ENCODE peak calls at places on chromosomes 7 and 10, in seven cellular contexts. F is A549, T is SK-N-SH, B is endothelial cell of umbilical vein, R is HepG2, O is GM12878, Z is H1. L is an unnamed sample.

GRCh38 chr10:71767420-71768035 is 5.8 kb downstream of the VSIR start:
- DNase-seq in F (peak), Z (no peak), T (no peak), O (no peak), B (peak), R (peak), L (no peak)

GRCh38 chr7:55210716-55211115 is 154.4 kb upstream of the LANCL2 start:
- DNase-seq in F (no peak), Z (no peak), R (no peak), O (no peak), B (no peak), T (no peak), L (no peak)

GRCh38 chr10:9427208-9427607 is 1372.7 kb downstream of the GATA3 start:
- DNase-seq in Z (no peak), F (no peak), O (no peak), R (no peak), B (no peak), T (no peak), L (no peak)

GRCh38 chr7:91660734-91661355 is 219.7 kb downstream of the MTERF1 start:
- DNase-seq in F (no peak), Z (no peak), B (no peak), T (no peak), R (no peak), O (peak), L (no peak)

GRCh38 chr7:149865437-149865836 is 8.3 kb upstream of the ATP6V0E2 start:
- DNase-seq in B (peak), F (no peak), O (no peak), Z (no peak), T (no peak), R (no peak), L (no peak)

GRCh38 chr10:79322616-79323566 is 24.4 kb upstream of the PPIF start:
- DNase-seq in Z (no peak), B (no peak), F (no peak), R (no peak), O (peak), T (no peak), L (no peak)

GRCh38 chr7:127392182-127392565 is 334 bp downstream of the ZNF800 start:
- DNase-seq in T (peak), R (no peak), B (peak), F (peak), Z (no peak), O (no peak), L (no peak)

GRCh38 chr7:157622000-157622399 is 285.2 kb downstream of the DNAJB6 start:
- DNase-seq in R (no peak), F (no peak), Z (no peak), B (no peak), O (no peak), T (no peak), L (no peak)

GRCh38 chr10:49594594-49594993 is 15.5 kb upstream of the SLC18A3 start:
- DNase-seq in F (peak), O (no peak), T (peak), B (peak), Z (peak), R (peak), L (peak)

GRCh38 chr7:142925413-142925812 is 8.1 kb downstream of the TRPV5 start:
- DNase-seq in O (no peak), F (no peak), R (no peak), Z (peak), B (no peak), T (no peak), L (no peak)

GRCh38 chr7:72408966-72409637 is 3.0 kb downstream of the CALN1 start:
- DNase-seq in B (no peak), O (no peak), R (no peak), F (no peak), Z (no peak), T (no peak), L (no peak)

GRCh38 chr7:95578299-95578855 is 17.9 kb downstream of the PDK4 start:
- DNase-seq in O (no peak), R (no peak), T (no peak), B (no peak), F (no peak), Z (no peak), L (no peak)

GRCh38 chr10:70331486-70332268 is 47.9 kb upstream of the NPFFR1 start:
- DNase-seq in B (peak), R (peak), F (peak), T (peak), Z (no peak), O (peak), L (peak)
- TF ChIP-seq MAX in B (no peak), R (no peak), F (no peak), T (peak), Z (no peak), O (no peak), L (peak)

GRCh38 chr7:75711076-75711475 is 27.7 kb downstream of the HIP1 start:
- DNase-seq in Z (no peak), F (no peak), T (no peak), B (no peak), O (no peak), R (no peak), L (no peak)
- H3K4me2 ChIP-seq in Z (no peak), F (no peak), T (no peak), B (no peak), O (no peak), R (no peak), L (no peak)

DNA sequence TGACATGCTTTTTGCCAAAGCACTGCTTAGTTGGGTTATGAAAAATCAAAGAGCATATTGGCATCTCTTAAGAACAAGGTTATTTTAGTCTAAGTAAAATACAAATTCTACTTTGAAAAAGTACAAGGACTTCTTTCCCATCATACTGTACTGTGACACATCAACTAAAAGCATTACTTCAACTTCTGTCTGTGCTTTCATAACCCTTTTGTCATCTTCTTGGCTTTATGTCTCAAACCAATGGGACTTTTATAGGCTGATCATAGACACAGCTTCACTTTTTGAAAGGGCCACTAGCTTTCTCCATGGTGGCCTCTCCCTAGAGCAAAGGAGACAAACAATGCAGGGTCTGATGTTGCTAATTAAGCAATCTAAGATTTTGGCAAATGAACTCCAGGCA is 188.9 kb upstream of the CSTF2T start:
- DNase-seq in F (no peak), T (no peak), B (no peak), Z (no peak), R (no peak), O (no peak), L (no peak)
- TF ChIP-seq MAX in F (no peak), T (no peak), B (no peak), Z (no peak), R (no peak), O (no peak), L (no peak)

DNA sequence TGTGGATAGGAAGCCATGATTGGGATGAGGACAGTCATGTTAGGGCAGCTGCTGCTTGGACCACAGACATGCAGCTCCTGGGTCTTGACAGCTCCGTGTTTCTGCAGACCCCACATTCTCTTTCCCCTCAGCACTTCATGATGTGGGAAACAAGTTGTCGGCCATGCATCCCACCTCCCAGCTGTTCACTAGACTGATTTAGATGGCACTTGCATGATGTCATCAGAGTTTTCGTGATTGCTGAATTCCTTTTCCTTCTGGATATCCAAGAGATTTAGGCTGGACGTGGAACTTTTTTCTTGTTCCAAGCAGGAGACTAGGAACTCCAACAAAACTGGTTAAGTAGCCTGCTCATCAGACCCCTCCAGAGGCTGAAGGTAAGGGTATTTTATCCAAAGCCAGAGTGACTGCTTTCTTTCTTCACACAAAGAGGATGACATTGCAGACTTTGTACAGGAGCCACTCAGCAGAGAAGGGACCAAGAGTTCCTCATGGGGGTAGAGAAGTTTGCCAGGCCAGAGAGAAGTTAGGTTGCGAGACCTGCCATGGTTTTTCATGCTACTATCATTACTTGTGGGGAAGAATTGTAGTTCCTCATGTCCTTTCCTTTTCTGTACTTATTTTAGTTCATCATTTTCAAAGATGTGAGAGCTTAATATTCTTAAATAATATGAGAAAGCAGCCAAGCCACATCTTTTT is 117.7 kb upstream of the GJD4 start:
- DNase-seq in T (no peak), O (no peak), Z (no peak), F (no peak), B (no peak), R (no peak), L (no peak)
- H3K4me2 ChIP-seq in T (no peak), O (no peak), Z (no peak), F (no peak), B (no peak), R (no peak), L (no peak)

GRCh38 chr10:69810998-69811397 is 9.3 kb downstream of the COL13A1 start:
- DNase-seq in T (no peak), Z (no peak), O (no peak), F (no peak), B (peak), R (no peak), L (no peak)

GRCh38 chr10:69807122-69807521 is 5.4 kb downstream of the COL13A1 start:
- DNase-seq in B (peak), O (no peak), F (peak), R (no peak), T (no peak), Z (no peak), L (peak)

GRCh38 chr10:69809318-69809717 is 7.6 kb downstream of the COL13A1 start:
- DNase-seq in O (no peak), T (no peak), F (no peak), R (no peak), Z (no peak), B (no peak), L (no peak)

GRCh38 chr10:69807696-69808095 is 6.0 kb downstream of the COL13A1 start:
- DNase-seq in R (no peak), F (no peak), T (peak), Z (no peak), B (peak), O (no peak), L (peak)

GRCh38 chr10:69810097-69810496 is 8.4 kb downstream of the COL13A1 start:
- DNase-seq in R (no peak), Z (no peak), T (no peak), O (no peak), B (no peak), F (no peak), L (no peak)
- TF ChIP-seq MAX in R (no peak), Z (no peak), T (no peak), O (no peak), B (no peak), F (no peak), L (no peak)

DNA sequence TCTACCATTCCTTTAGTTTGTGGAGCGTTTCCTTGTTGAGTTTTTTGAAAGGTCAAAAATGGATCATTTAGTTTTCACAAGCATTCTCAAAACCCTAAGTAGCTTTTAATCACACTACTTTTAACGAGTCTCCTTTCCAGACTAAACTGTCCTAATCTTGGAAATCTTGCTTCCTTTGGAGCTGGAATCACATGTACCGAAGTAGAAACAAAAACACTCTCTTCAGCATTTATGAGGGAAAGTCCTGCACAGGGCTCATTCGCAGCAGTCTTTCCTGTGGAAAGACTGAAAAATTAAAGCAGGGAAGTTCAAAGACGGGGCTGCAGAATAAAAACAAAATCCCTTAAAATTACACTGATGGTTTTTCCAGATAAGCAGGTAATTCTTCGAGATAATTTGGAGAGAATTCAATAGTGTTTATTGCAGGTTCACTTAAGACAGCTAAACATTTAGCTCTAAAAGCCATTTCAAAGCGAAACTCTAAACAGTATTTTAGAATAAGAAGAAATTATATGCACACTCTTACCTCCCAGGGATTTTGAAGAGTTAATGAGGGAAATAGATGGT is 111.5 kb upstream of the LYZL1 start:
- DNase-seq in T (no peak), F (no peak), B (peak), Z (no peak), O (no peak), R (no peak), L (no peak)
- H3K4me2 ChIP-seq in T (no peak), F (no peak), B (no peak), Z (no peak), O (no peak), R (no peak), L (no peak)

GRCh38 chr7:30556854-30557644 is 37.6 kb upstream of the GARS1 start:
- DNase-seq in R (no peak), B (no peak), T (no peak), O (no peak), Z (no peak), F (no peak), L (no peak)
- TF ChIP-seq MAX in R (no peak), B (no peak), T (no peak), O (no peak), Z (no peak), F (no peak), L (no peak)

GRCh38 chr7:25844109-25844915 is 307.7 kb upstream of the NFE2L3 start:
- DNase-seq in R (no peak), O (no peak), B (peak), T (no peak), F (no peak), Z (no peak), L (no peak)
- H3K4me2 ChIP-seq in R (no peak), O (no peak), B (no peak), T (no peak), F (no peak), Z (no peak), L (no peak)

DNA sequence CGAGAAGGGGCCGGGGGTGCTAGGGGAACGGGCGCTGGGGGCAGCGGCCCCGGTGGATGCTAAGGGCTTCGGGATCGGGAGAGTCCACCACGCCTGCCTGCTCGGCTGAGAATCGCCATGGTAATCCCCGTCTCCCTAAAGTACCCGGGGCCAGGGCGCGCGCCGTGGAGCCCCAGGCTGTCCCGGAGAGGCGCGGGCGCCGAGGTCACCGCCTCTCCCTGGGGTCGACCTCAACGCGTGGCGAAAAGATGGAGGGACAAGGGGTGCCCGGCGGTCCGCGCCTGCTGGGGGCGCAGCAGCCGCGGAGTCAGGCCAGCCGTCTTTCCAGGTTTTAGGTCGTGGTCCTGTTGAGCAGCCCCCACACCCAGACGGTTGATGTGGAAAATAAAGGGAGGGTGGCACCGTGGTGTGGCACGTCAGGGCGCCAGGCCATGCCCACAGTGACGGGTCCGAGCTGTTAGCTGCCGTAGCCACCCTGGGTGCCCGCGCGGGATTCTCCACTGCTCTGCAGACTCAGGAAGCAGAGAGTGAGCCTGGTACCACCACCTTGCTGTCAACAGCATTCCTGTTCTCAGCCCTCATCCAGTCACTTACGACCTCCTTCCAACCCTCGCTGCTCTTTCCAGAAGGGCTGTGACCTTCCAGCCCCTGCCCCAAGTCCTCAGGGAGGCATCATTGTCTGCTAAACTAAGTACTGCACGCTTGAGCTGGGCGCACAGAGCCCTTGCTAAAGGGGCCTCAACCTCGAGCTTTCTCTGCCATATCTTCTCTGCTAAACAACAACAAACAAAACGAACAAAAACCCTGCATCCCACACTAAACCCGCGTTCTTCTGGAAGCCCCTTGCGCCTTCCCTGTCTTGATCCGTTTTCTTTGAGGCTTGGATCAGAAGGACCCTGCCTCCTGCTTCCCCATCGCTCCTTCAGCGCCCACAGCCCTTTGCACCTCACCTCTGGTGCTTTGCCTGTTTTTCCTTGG is 666 bp downstream of the SMKR1 start:
- DNase-seq in B (peak), T (peak), O (no peak), R (no peak), F (peak), Z (peak), L (no peak)
- TF ChIP-seq MAX in B (no peak), T (no peak), O (no peak), R (no peak), F (peak), Z (peak), L (no peak)